ENCODE peak calls at places on chromosomes 4 and X, in six cellular contexts. One of them, this sample, is unnamed.

GRCh38 chr4:60201052-60201673 is 999.0 kb upstream of the ADGRL3 start:
- DNase-seq in sigmoid colon: no peak
- DNase-seq in ovary: no peak
- DNase-seq in lower lobe of right lung: peak; percentile 39
- DNase-seq in GM23248: peak; percentile 60
- DNase-seq in CD8-positive, alpha-beta T cell: no peak
- DNase-seq in this sample: peak; percentile 46

GRCh38 chr4:158161561-158162354 is 11.1 kb downstream of the GASK1B start:
- DNase-seq in lower lobe of right lung: no peak
- DNase-seq in CD8-positive, alpha-beta T cell: no peak
- DNase-seq in sigmoid colon: peak; percentile 75
- DNase-seq in GM23248: peak; percentile 88
- DNase-seq in ovary: no peak
- DNase-seq in this sample: peak; percentile 82

GRCh38 chr4:108051343-108051742 is 61.7 kb downstream of the HADH start:
- DNase-seq in GM23248: no peak
- DNase-seq in lower lobe of right lung: no peak
- DNase-seq in ovary: no peak
- DNase-seq in CD8-positive, alpha-beta T cell: peak; percentile 53
- DNase-seq in sigmoid colon: no peak
- DNase-seq in this sample: no peak

GRCh38 chrX:55161581-55161980 is 58.6 kb upstream of the PAGE5 start:
- DNase-seq in ovary: no peak
- DNase-seq in GM23248: peak; percentile 30
- DNase-seq in CD8-positive, alpha-beta T cell: no peak
- DNase-seq in lower lobe of right lung: no peak
- DNase-seq in sigmoid colon: no peak
- DNase-seq in this sample: no peak

GRCh38 chr4:39933689-39934590 is 43.8 kb downstream of the PDS5A start:
- DNase-seq in ovary: no peak
- DNase-seq in lower lobe of right lung: no peak
- DNase-seq in CD8-positive, alpha-beta T cell: no peak
- DNase-seq in GM23248: peak; percentile 30
- DNase-seq in sigmoid colon: no peak
- DNase-seq in this sample: peak; percentile 63

GRCh38 chrX:2442694-2443093 is 58.1 kb downstream of the DHRSX start:
- DNase-seq in lower lobe of right lung: no peak
- DNase-seq in CD8-positive, alpha-beta T cell: no peak
- DNase-seq in ovary: no peak
- DNase-seq in sigmoid colon: no peak
- DNase-seq in GM23248: no peak
- DNase-seq in this sample: no peak

GRCh38 chrX:34562006-34562405 is 95.1 kb downstream of the TMEM47 start:
- DNase-seq in GM23248: peak; percentile 2
- DNase-seq in lower lobe of right lung: no peak
- DNase-seq in sigmoid colon: no peak
- DNase-seq in ovary: no peak
- DNase-seq in CD8-positive, alpha-beta T cell: no peak
- DNase-seq in this sample: no peak

GRCh38 chr4:85842540-85842939 is 367.6 kb downstream of the ARHGAP24 start:
- DNase-seq in GM23248: peak; percentile 76
- DNase-seq in sigmoid colon: no peak
- DNase-seq in ovary: no peak
- DNase-seq in lower lobe of right lung: peak; percentile 46
- DNase-seq in CD8-positive, alpha-beta T cell: no peak
- DNase-seq in this sample: no peak

GRCh38 chr4:77193511-77194236 is 36.7 kb downstream of the CCNG2 start:
- DNase-seq in sigmoid colon: peak; percentile 66
- DNase-seq in lower lobe of right lung: peak; percentile 86
- DNase-seq in CD8-positive, alpha-beta T cell: peak; percentile 71
- DNase-seq in GM23248: no peak
- DNase-seq in ovary: no peak
- DNase-seq in this sample: no peak

GRCh38 chrX:46220822-46221221 is 324.4 kb downstream of the ZNF674 start:
- DNase-seq in GM23248: no peak
- DNase-seq in CD8-positive, alpha-beta T cell: no peak
- DNase-seq in lower lobe of right lung: no peak
- DNase-seq in sigmoid colon: no peak
- DNase-seq in ovary: no peak
- DNase-seq in this sample: no peak

GRCh38 chrX:107849747-107850478 is 24.2 kb downstream of the MID2 start:
- DNase-seq in ovary: no peak
- DNase-seq in sigmoid colon: no peak
- DNase-seq in GM23248: peak; percentile 31
- DNase-seq in CD8-positive, alpha-beta T cell: no peak
- DNase-seq in lower lobe of right lung: no peak
- DNase-seq in this sample: no peak

GRCh38 chrX:24899391-24899790 is 116.4 kb downstream of the ARX start:
- DNase-seq in ovary: no peak
- DNase-seq in GM23248: no peak
- DNase-seq in lower lobe of right lung: no peak
- DNase-seq in CD8-positive, alpha-beta T cell: no peak
- DNase-seq in sigmoid colon: no peak
- DNase-seq in this sample: no peak

GRCh38 chrX:23548164-23548563 is 119.1 kb upstream of the PRDX4 start:
- DNase-seq in ovary: no peak
- DNase-seq in lower lobe of right lung: no peak
- DNase-seq in sigmoid colon: no peak
- DNase-seq in GM23248: peak; percentile 6
- DNase-seq in CD8-positive, alpha-beta T cell: no peak
- DNase-seq in this sample: no peak

GRCh38 chrX:48910926-48911406 is 480 bp downstream of the SLC35A2 start:
- DNase-seq in sigmoid colon: no peak
- DNase-seq in GM23248: peak; percentile 54
- DNase-seq in ovary: no peak
- DNase-seq in CD8-positive, alpha-beta T cell: peak; percentile 16
- DNase-seq in lower lobe of right lung: no peak
- DNase-seq in this sample: no peak

GRCh38 chr4:10162341-10163000 is 45.9 kb upstream of the WDR1 start:
- DNase-seq in ovary: no peak
- DNase-seq in lower lobe of right lung: no peak
- DNase-seq in sigmoid colon: no peak
- DNase-seq in GM23248: no peak
- DNase-seq in CD8-positive, alpha-beta T cell: no peak
- DNase-seq in this sample: no peak

GRCh38 chr4:94332983-94333590 is 9.5 kb downstream of the HPGDS start:
- DNase-seq in lower lobe of right lung: no peak
- DNase-seq in CD8-positive, alpha-beta T cell: no peak
- DNase-seq in GM23248: no peak
- DNase-seq in ovary: no peak
- DNase-seq in sigmoid colon: no peak
- DNase-seq in this sample: no peak

GRCh38 chr4:89929425-89930272 is 35.0 kb downstream of the MMRN1 start:
- DNase-seq in CD8-positive, alpha-beta T cell: no peak
- DNase-seq in ovary: no peak
- DNase-seq in sigmoid colon: no peak
- DNase-seq in GM23248: no peak
- DNase-seq in lower lobe of right lung: no peak
- DNase-seq in this sample: no peak

GRCh38 chrX:86078650-86079049 is 31.3 kb upstream of the CHM start:
- DNase-seq in lower lobe of right lung: no peak
- DNase-seq in GM23248: no peak
- DNase-seq in sigmoid colon: no peak
- DNase-seq in CD8-positive, alpha-beta T cell: no peak
- DNase-seq in ovary: no peak
- DNase-seq in this sample: no peak

DNA sequence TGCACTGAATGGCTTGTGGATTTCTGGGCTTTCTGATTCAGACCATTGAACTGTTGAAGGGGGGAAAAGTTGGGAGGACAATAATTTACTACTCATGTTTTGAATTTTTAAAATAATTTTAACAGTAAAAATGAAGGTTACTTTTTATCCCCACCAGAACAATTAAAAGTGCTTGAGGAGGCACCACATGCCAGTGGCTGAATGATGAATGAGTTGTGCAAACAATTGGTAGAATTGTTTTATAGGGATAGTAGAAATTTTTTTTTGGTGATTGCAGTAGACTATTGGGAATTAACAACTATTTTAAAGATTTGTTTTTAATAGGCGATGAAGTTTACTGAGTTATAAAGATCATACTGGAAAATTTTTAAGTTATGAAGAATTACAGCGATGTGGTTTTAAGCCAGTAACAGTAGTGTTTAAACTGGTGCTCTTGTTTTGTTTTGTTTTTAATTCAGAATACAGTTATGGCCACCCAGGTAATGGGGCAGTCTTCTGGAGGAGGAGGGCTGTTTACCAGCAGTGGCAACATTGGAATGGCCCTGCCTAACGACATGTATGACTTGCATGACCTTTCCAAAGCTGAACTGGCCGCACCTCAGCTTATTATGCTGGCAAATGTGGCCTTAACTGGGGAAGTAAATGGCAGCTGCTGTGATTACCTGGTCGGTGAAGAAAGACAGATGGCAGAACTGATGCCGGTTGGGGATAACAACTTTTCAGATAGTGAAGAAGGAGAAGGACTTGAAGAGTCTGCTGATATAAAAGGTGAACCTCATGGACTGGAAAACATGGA is 2.7 kb downstream of the REST start:
- DNase-seq in CD8-positive, alpha-beta T cell: no peak
- DNase-seq in ovary: no peak
- DNase-seq in lower lobe of right lung: no peak
- DNase-seq in GM23248: peak; percentile 7
- DNase-seq in sigmoid colon: no peak
- DNase-seq in this sample: peak; percentile 33
- H3K4me1 ChIP-seq in CD8-positive, alpha-beta T cell: peaks cover 67% of the 10 kb centered on the region
- H3K4me1 ChIP-seq in ovary: peaks cover 17% of the 10 kb centered on the region
- H3K4me1 ChIP-seq in lower lobe of right lung: peaks cover 60% of the 10 kb centered on the region
- H3K4me1 ChIP-seq in GM23248: peaks cover 21% of the 10 kb centered on the region
- H3K4me1 ChIP-seq in sigmoid colon: peaks cover 41% of the 10 kb centered on the region
- H3K4me1 ChIP-seq in this sample: peaks cover 19% of the 10 kb centered on the region

DNA sequence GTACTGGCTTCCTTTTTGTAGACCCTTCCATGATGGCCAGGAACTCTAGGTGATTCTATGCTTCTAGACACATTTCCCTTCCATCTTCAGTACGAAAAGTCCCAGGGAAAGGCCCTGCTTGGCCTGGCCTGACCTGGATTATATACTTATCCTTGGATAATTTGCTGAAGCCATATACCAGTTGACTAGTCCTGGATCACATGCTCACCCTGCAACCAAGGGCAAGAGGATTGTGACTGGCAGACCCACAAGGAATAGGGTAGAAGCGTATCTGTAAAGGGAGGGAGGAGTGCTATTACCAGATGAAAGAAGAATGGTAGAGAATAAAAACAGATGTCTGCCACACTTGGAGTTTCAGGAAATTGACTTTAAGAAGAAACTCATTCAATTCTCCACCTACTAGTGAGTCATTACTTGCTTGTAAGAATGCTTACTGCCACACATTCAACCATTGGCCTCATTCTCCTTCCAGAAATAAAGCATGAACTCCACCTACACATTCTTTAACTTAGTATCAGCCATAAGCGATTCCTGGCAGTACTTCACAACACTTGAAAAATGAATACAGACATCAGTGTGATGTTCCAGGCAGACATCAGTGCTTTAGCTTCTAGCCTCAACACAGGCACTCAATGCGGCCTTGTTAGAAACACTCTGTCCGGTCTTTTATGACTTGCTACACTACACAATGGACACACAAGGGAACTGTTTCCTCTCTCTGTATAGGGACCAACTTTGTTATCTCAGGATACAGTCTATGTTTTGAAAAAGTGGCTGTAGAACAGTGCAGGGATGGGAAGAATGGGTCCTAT is 141.8 kb downstream of the CBR4 start:
- DNase-seq in lower lobe of right lung: no peak
- DNase-seq in GM23248: peak; percentile 86
- DNase-seq in CD8-positive, alpha-beta T cell: no peak
- DNase-seq in sigmoid colon: no peak
- DNase-seq in ovary: no peak
- DNase-seq in this sample: no peak
- H3K27ac ChIP-seq in lower lobe of right lung: no peak overlapping the region
- H3K27ac ChIP-seq in GM23248: peak overlapping the region; percentile 75
- H3K27ac ChIP-seq in CD8-positive, alpha-beta T cell: no peak overlapping the region
- H3K27ac ChIP-seq in sigmoid colon: peak overlapping the region; percentile 65
- H3K27ac ChIP-seq in ovary: no peak overlapping the region
- H3K27ac ChIP-seq in this sample: peak overlapping the region; percentile 60

GRCh38 chr4:183773790-183774189 is 114.7 kb downstream of the TRAPPC11 start:
- DNase-seq in sigmoid colon: no peak
- DNase-seq in ovary: no peak
- DNase-seq in CD8-positive, alpha-beta T cell: no peak
- DNase-seq in lower lobe of right lung: no peak
- DNase-seq in GM23248: no peak
- DNase-seq in this sample: no peak
- H3K4me3 ChIP-seq in sigmoid colon: no peak overlapping the region
- H3K4me3 ChIP-seq in ovary: no peak overlapping the region
- H3K4me3 ChIP-seq in CD8-positive, alpha-beta T cell: no peak overlapping the region
- H3K4me3 ChIP-seq in lower lobe of right lung: no peak overlapping the region
- H3K4me3 ChIP-seq in GM23248: no peak overlapping the region
- H3K4me3 ChIP-seq in this sample: no peak overlapping the region

GRCh38 chr4:1409079-1409805 is 3.0 kb upstream of the NKX1-1 start:
- DNase-seq in sigmoid colon: peak; percentile 44
- DNase-seq in lower lobe of right lung: peak; percentile 45
- DNase-seq in CD8-positive, alpha-beta T cell: no peak
- DNase-seq in GM23248: no peak
- DNase-seq in ovary: no peak
- DNase-seq in this sample: no peak

GRCh38 chr4:1411436-1412375 is 5.5 kb upstream of the NKX1-1 start:
- DNase-seq in sigmoid colon: peak; percentile 44
- DNase-seq in lower lobe of right lung: peak; percentile 36
- DNase-seq in CD8-positive, alpha-beta T cell: no peak
- DNase-seq in ovary: no peak
- DNase-seq in GM23248: no peak
- DNase-seq in this sample: no peak

GRCh38 chr4:1409806-1410425 is 3.7 kb upstream of the NKX1-1 start:
- DNase-seq in GM23248: no peak
- DNase-seq in ovary: no peak
- DNase-seq in CD8-positive, alpha-beta T cell: no peak
- DNase-seq in lower lobe of right lung: peak; percentile 1
- DNase-seq in sigmoid colon: peak; percentile 41
- DNase-seq in this sample: no peak

GRCh38 chr4:1412376-1413220 is 6.4 kb upstream of the NKX1-1 start:
- DNase-seq in GM23248: no peak
- DNase-seq in CD8-positive, alpha-beta T cell: no peak
- DNase-seq in lower lobe of right lung: peak; percentile 24
- DNase-seq in ovary: no peak
- DNase-seq in sigmoid colon: no peak
- DNase-seq in this sample: no peak

DNA sequence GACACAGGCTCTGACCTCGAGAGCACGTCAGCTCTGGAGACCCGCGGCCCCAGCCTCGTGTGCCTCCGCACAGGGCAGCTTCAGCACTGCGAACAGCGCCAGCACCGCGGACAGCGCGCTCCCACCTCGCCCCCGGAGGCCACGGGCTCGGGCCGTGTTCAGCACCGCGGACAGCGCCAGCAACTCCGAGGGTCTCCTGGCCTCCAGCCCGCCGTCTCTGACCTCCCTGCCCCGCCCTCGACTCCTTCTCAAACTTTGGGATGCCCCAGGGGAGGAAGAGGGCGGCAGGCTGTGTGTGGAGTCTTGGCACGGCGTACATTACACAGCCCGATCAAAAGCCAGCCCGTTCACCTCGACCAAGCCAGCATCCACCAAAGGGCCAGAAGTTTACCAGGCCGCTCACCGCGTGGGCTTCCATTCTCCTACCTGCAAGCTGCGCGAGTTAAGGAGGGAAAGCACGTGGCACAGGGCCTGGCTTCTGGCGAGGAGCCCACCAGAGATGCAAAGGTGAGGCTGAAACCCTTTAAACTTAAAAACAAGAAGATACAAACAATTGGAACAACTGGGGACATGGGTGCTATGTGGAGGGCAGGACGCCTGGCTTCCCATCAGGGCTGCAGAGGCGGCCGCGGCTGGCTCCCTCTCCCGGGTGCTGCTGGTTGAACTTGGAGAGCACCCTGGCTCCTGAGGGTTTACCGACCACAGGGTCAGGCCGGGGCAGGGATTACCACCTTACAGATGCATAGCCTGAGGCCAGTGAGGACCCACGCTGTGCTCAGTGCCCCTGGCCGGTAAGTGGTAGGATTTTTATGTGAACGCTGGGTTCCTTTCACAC is 4.5 kb upstream of the NKX1-1 start:
- DNase-seq in lower lobe of right lung: peak; percentile 52
- DNase-seq in ovary: peak; percentile 37
- DNase-seq in CD8-positive, alpha-beta T cell: peak; percentile 59
- DNase-seq in GM23248: peak; percentile 67
- DNase-seq in sigmoid colon: peak; percentile 51
- DNase-seq in this sample: no peak
- H3K4me1 ChIP-seq in lower lobe of right lung: no peaks in the 10 kb centered on the region
- H3K4me1 ChIP-seq in ovary: peaks cover 3% of the 10 kb centered on the region
- H3K4me1 ChIP-seq in CD8-positive, alpha-beta T cell: no peaks in the 10 kb centered on the region
- H3K4me1 ChIP-seq in GM23248: no peaks in the 10 kb centered on the region
- H3K4me1 ChIP-seq in sigmoid colon: peaks cover 23% of the 10 kb centered on the region
- H3K4me1 ChIP-seq in this sample: no peaks in the 10 kb centered on the region